ENCODE peak calls at places on chromosomes 5 and 9, in eight cellular contexts. A, C, T, K, Q, F, V and O are unnamed samples.

GRCh38 chr5:127942246-127943060 is 141.1 kb upstream of the SLC12A2 start:
- DNase-seq in F (no peak), T (peak; percentile 79), C (no peak), V (no peak), Q (no peak), K (no peak), A (no peak), O (no peak)

GRCh38 chr9:83538172-83538889 is at the start of gene FRMD3:
- DNase-seq in Q (no peak), C (no peak), K (peak; percentile 92), A (no peak), T (peak; percentile 50), V (peak; percentile 85), F (peak; percentile 84), O (peak; percentile 67)

GRCh38 chr9:91557352-91557751 is 133.7 kb upstream of the NFIL3 start:
- DNase-seq in T (no peak), V (no peak), C (no peak), K (no peak), F (no peak), A (no peak), Q (no peak), O (no peak)

GRCh38 chr5:103371046-103371603 is 112.6 kb downstream of the MACIR start:
- DNase-seq in V (no peak), K (no peak), C (no peak), Q (no peak), A (no peak), F (no peak), T (no peak), O (no peak)

GRCh38 chr9:37996050-37996811 is 72.8 kb downstream of the SHB start:
- DNase-seq in C (no peak), A (no peak), F (no peak), T (no peak), V (no peak), Q (no peak), K (no peak), O (no peak)

GRCh38 chr9:108443278-108443633 is 412.5 kb downstream of the ACTL7B start:
- DNase-seq in Q (no peak), C (no peak), T (no peak), V (no peak), K (no peak), F (no peak), A (no peak), O (no peak)

GRCh38 chr5:6377121-6377520 is 1.2 kb downstream of the MED10 start:
- DNase-seq in C (peak; percentile 9), A (no peak), Q (no peak), T (no peak), F (no peak), V (no peak), K (no peak), O (no peak)

GRCh38 chr5:79512692-79513518 is 1.0 kb downstream of the HOMER1 start:
- DNase-seq in K (no peak), Q (peak; percentile 10), T (no peak), A (no peak), V (peak; percentile 41), F (peak; percentile 40), C (no peak), O (no peak)

GRCh38 chr9:16505159-16505558 is 365.3 kb downstream of the BNC2 start:
- DNase-seq in K (no peak), C (no peak), A (no peak), Q (no peak), T (no peak), F (no peak), V (no peak), O (no peak)

GRCh38 chr5:86971034-86971511 is 296.6 kb upstream of the RASA1 start:
- DNase-seq in V (peak; percentile 12), C (no peak), Q (no peak), T (no peak), K (no peak), A (no peak), F (peak; percentile 19), O (no peak)

GRCh38 chr5:120545951-120546350 is 81.9 kb downstream of the PRR16 start:
- DNase-seq in T (no peak), C (no peak), K (no peak), F (no peak), A (no peak), Q (no peak), V (no peak), O (no peak)

GRCh38 chr5:178278358-178279023 is 45.9 kb upstream of the PHYKPL start:
- DNase-seq in V (no peak), K (no peak), Q (no peak), T (no peak), F (no peak), A (no peak), C (no peak), O (no peak)

GRCh38 chr5:22329683-22330082 is 523.5 kb downstream of the CDH12 start:
- DNase-seq in T (no peak), Q (no peak), A (no peak), V (no peak), F (no peak), C (no peak), K (no peak), O (no peak)

GRCh38 chr5:6636293-6636692 is 3.1 kb downstream of the SRD5A1 start:
- DNase-seq in V (no peak), C (no peak), F (no peak), K (no peak), A (no peak), Q (no peak), T (no peak), O (peak; percentile 28)

GRCh38 chr5:8814081-8814480 is 731.8 kb downstream of the SEMA5A start:
- DNase-seq in C (no peak), A (no peak), V (no peak), Q (no peak), T (no peak), F (no peak), K (no peak), O (no peak)

GRCh38 chr9:33867747-33868429 is 50.9 kb downstream of the UBE2R2 start:
- DNase-seq in K (peak; percentile 69), C (no peak), T (no peak), V (no peak), A (no peak), Q (no peak), F (no peak), O (no peak)

GRCh38 chr5:92460505-92460904 is 1077.4 kb upstream of the ARRDC3 start:
- DNase-seq in A (no peak), V (no peak), K (no peak), T (no peak), F (no peak), C (no peak), Q (no peak), O (no peak)

GRCh38 chr9:34197756-34198711 is 19.2 kb downstream of the UBAP1 start:
- DNase-seq in A (no peak), Q (no peak), T (no peak), F (peak; percentile 37), K (no peak), V (peak; percentile 30), C (no peak), O (no peak)

GRCh38 chr5:171449426-171449825 is 30.0 kb downstream of the FGF18 start:
- DNase-seq in V (no peak), A (no peak), K (no peak), Q (no peak), F (no peak), C (no peak), T (no peak), O (no peak)

GRCh38 chr5:74056789-74057164 is 430.8 kb downstream of the ARHGEF28 start:
- DNase-seq in A (no peak), T (no peak), C (no peak), V (peak; percentile 10), K (no peak), F (no peak), Q (no peak), O (no peak)

GRCh38 chr5:35811108-35811741 is 45.5 kb upstream of the IL7R start:
- DNase-seq in Q (peak; percentile 90), V (no peak), K (no peak), F (no peak), C (peak; percentile 28), T (no peak), A (no peak), O (no peak)

GRCh38 chr5:60365001-60365400 is 335.0 kb downstream of the DEPDC1B start:
- DNase-seq in T (no peak), V (no peak), Q (no peak), A (no peak), K (no peak), F (no peak), C (no peak), O (no peak)

GRCh38 chr5:138753794-138754698 is 821 bp downstream of the CTNNA1 start:
- DNase-seq in V (peak; percentile 96), C (peak; percentile 58), F (peak; percentile 69), K (peak; percentile 96), A (no peak), Q (peak; percentile 13), T (peak; percentile 85), O (peak; percentile 92)

GRCh38 chr5:609506-609905 is 2.6 kb upstream of the CEP72 start:
- DNase-seq in A (no peak), K (no peak), Q (no peak), F (no peak), V (no peak), T (no peak), C (no peak), O (no peak)

GRCh38 chr9:70832487-70832886 is 288.9 kb downstream of the TRPM3 start:
- DNase-seq in A (no peak), C (no peak), T (no peak), Q (no peak), K (no peak), V (no peak), F (no peak), O (no peak)

GRCh38 chr5:11642398-11642797 is 261.8 kb downstream of the CTNND2 start:
- DNase-seq in F (no peak), Q (no peak), V (no peak), C (no peak), T (no peak), A (peak; percentile 1), K (no peak), O (no peak)

GRCh38 chr5:154818459-154819116 is 31.8 kb downstream of the FAXDC2 start:
- DNase-seq in V (no peak), Q (no peak), K (no peak), A (no peak), T (no peak), F (no peak), C (no peak), O (no peak)

GRCh38 chr9:83630938-83631457 is 8.1 kb downstream of the IDNK start:
- DNase-seq in C (no peak), Q (no peak), F (peak; percentile 81), V (no peak), A (no peak), K (no peak), T (no peak), O (no peak)